ENCODE peak calls at places on chromosomes 5 and 9, in six cellular contexts. U is foreskin fibroblast, E is IMR-90, I is heart left ventricle, F is ovary, O is AG10803. G is an unnamed sample.

GRCh38 chr5:52799358-52799982 is 11.8 kb downstream of the ITGA1 start:
- DNase-seq in O (peak; percentile 97), I (peak; percentile 56), E (peak; percentile 79), U (peak; percentile 72), F (peak; percentile 60), G (peak; percentile 81)

GRCh38 chr5:219492-219891 is 1.4 kb downstream of the SDHA start:
- DNase-seq in U (peak; percentile 23), O (peak; percentile 33), I (no peak), E (peak; percentile 50), F (no peak), G (no peak)

GRCh38 chr5:84361572-84361971 is 23.1 kb downstream of the EDIL3 start:
- DNase-seq in I (no peak), O (no peak), F (no peak), E (peak; percentile 55), U (no peak), G (no peak)

GRCh38 chr9:33908114-33908513 is 91.2 kb downstream of the UBE2R2 start:
- DNase-seq in E (no peak), U (no peak), I (no peak), O (no peak), F (no peak), G (no peak)

GRCh38 chr5:40089269-40089668 is 590.4 kb upstream of the PTGER4 start:
- DNase-seq in E (peak; percentile 1), I (no peak), U (no peak), O (no peak), F (no peak), G (no peak)

GRCh38 chr5:139481122-139481533 is 1.4 kb downstream of the STING1 start:
- DNase-seq in E (no peak), O (no peak), I (peak; percentile 58), F (peak; percentile 77), U (no peak), G (peak; percentile 72)

GRCh38 chr9:91164724-91165520 is 196.8 kb downstream of the AUH start:
- DNase-seq in I (peak; percentile 73), F (no peak), E (peak; percentile 100), O (peak; percentile 92), U (peak; percentile 97), G (peak; percentile 83)

GRCh38 chr9:100587375-100587774 is 9.5 kb downstream of the CAVIN4 start:
- DNase-seq in O (no peak), E (peak; percentile 23), I (no peak), U (no peak), F (no peak), G (no peak)

GRCh38 chr9:1962588-1963134 is 52.5 kb upstream of the SMARCA2 start:
- DNase-seq in F (no peak), O (no peak), U (no peak), E (no peak), I (no peak), G (no peak)

GRCh38 chr5:38796000-38796738 is 49.6 kb upstream of the OSMR start:
- DNase-seq in E (peak; percentile 69), F (peak; percentile 45), I (peak; percentile 37), U (peak; percentile 62), O (no peak), G (no peak)

GRCh38 chr5:135386886-135387628 is 12.0 kb downstream of the MACROH2A1 start:
- DNase-seq in O (peak; percentile 94), U (peak; percentile 88), I (peak; percentile 63), F (no peak), E (peak; percentile 94), G (no peak)

GRCh38 chr5:65037845-65038815 is 269.4 kb downstream of the CWC27 start:
- DNase-seq in E (no peak), U (no peak), I (no peak), F (no peak), O (no peak), G (no peak)

GRCh38 chr5:66039701-66040100 is 104.4 kb upstream of the SREK1 start:
- DNase-seq in U (no peak), I (no peak), F (no peak), E (no peak), O (no peak), G (no peak)

GRCh38 chr9:101485873-101486692 is 47.6 kb upstream of the RNF20 start:
- DNase-seq in O (peak; percentile 35), I (peak; percentile 48), F (peak; percentile 61), U (peak; percentile 28), E (peak; percentile 41), G (peak; percentile 78)

GRCh38 chr9:125262217-125262991 is 778 bp downstream of the GAPVD1 start:
- DNase-seq in U (no peak), O (no peak), E (no peak), I (no peak), F (no peak), G (no peak)

GRCh38 chr9:125258832-125259534 is 2.6 kb upstream of the GAPVD1 start:
- DNase-seq in I (peak; percentile 33), O (no peak), F (no peak), U (no peak), E (no peak), G (no peak)

GRCh38 chr9:125258160-125258559 is 3.5 kb upstream of the GAPVD1 start:
- DNase-seq in E (no peak), U (no peak), O (no peak), I (no peak), F (no peak), G (no peak)

GRCh38 chr9:125261501-125262216 is at the start of gene GAPVD1:
- DNase-seq in E (peak; percentile 72), O (peak; percentile 90), U (peak; percentile 87), I (peak; percentile 92), F (peak; percentile 82), G (peak; percentile 96)

GRCh38 chr9:125260564-125260963 is 1.1 kb upstream of the GAPVD1 start:
- DNase-seq in U (peak; percentile 37), F (no peak), E (peak; percentile 54), I (no peak), O (no peak), G (no peak)
- H3K4me3 ChIP-seq in U (no peak overlapping the region), F (no peak overlapping the region), E (no peak overlapping the region), I (no peak overlapping the region), O (no peak overlapping the region), G (no peak overlapping the region)

GRCh38 chr9:87499455-87500015 is 1.9 kb downstream of the DAPK1 start:
- DNase-seq in I (no peak), O (no peak), F (no peak), U (no peak), E (no peak), G (no peak)

GRCh38 chr9:87500491-87500890 is 2.8 kb downstream of the DAPK1 start:
- DNase-seq in O (no peak), F (no peak), E (no peak), U (no peak), I (no peak), G (no peak)

GRCh38 chr9:87501806-87502205 is 4.1 kb downstream of the DAPK1 start:
- DNase-seq in I (no peak), E (no peak), F (no peak), U (no peak), O (no peak), G (no peak)

GRCh38 chr9:87502446-87503232 is 5.0 kb downstream of the DAPK1 start:
- DNase-seq in I (no peak), F (no peak), E (no peak), O (no peak), U (no peak), G (no peak)

DNA sequence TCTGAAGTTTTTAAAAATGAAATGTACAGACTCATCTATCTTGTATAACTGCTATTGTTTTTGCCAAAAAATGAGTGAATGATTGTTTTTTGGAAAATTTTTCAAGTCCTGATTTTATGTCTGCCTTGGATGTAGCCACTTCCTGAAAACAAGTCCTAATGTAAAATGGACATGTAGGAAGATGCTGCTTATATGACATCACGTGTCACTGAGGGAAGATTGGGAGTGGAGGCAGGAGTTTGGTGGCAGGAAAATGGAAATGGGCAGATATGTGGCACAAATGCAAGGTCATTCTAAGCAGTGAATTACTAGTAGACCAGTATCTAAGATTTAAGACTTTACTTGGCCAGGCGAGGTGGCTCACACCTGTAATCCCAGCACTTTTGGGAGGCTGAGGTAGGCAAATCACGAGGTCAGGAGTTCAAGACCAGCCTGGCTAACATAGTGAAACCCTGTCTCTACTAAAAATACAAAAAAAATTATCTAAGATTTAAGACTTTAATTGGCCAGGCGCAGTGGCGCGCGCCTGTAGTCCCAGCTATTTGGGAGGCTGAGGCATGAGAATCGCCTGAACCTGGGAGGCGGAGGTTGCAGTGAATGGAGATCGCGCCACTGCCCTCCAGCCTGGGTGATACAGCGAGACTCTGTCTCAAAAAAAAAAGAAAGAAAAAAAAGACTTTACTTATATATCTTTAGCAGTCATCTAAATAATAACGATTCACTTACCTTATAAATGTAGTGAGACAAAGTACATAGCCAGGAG is 3.4 kb downstream of the DAPK1 start:
- DNase-seq in I (no peak), E (no peak), F (no peak), U (no peak), O (no peak), G (no peak)
- H3K4me3 ChIP-seq in I (no peak overlapping the region), E (no peak overlapping the region), F (no peak overlapping the region), U (no peak overlapping the region), O (no peak overlapping the region), G (no peak overlapping the region)

DNA sequence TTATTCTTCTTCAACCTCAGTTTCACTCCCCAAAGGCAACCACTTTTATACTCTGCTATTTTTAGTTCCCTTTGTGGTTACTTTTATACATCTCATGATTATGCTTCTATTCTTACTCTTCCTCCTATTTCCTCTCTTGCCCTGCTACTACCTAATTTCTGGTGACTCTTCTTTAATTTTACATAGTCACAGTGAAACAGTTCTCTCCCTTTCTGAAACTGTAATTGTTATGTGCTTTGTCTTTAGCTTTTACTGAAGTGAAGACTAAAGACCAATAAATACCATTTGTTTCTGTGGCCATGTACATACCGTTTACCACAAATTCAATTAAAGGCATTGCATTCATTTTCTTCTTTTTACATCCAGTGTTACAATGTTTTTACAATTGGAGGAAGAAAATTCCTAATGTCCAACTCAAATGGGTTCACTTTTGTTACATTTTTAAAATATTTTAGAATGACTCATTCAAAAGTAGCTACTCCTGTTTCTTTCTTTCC is 410.6 kb downstream of the PSAT1 start:
- DNase-seq in U (peak; percentile 29), F (no peak), O (peak; percentile 90), I (no peak), E (peak; percentile 74), G (no peak)
- H3K4me3 ChIP-seq in U (no peak overlapping the region), F (no peak overlapping the region), O (no peak overlapping the region), I (no peak overlapping the region), E (peak overlapping the region; percentile 16), G (no peak overlapping the region)

GRCh38 chr5:7851617-7852289 is 820 bp upstream of the CFAP90 start:
- DNase-seq in E (no peak), I (no peak), U (no peak), O (no peak), F (no peak), G (no peak)
- H3K4me3 ChIP-seq in E (no peak overlapping the region), I (no peak overlapping the region), U (no peak overlapping the region), O (no peak overlapping the region), F (no peak overlapping the region), G (no peak overlapping the region)

DNA sequence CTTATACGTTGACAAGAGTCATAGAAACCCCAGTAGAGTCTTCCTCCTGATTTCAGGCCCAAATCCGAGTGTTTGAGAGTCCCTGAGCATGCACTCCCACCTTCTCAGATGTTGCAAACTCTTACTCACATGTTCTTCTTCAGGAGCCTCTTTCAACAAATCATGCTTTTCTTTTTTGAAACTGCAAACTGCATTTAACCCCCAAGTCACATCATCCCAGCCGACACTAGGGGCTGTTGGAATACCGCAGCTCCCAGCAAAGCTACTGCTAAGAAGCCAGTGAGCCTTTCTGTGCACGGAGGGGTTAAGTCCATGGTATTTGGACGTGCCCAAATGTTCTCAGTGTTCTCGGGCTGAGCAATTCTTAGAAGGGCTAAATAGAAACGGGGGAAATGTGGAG is 282.9 kb downstream of the NFIB start:
- DNase-seq in E (peak; percentile 18), O (no peak), I (peak; percentile 58), F (peak; percentile 68), U (peak; percentile 55), G (peak; percentile 47)
- H3K4me3 ChIP-seq in E (no peak overlapping the region), O (no peak overlapping the region), I (peak overlapping the region; percentile 23), F (peak overlapping the region; percentile 15), U (no peak overlapping the region), G (no peak overlapping the region)

GRCh38 chr5:73507062-73507461 is 8.8 kb downstream of the BTF3 start:
- DNase-seq in U (no peak), E (no peak), I (no peak), F (no peak), O (no peak), G (no peak)
- H3K4me3 ChIP-seq in U (no peak overlapping the region), E (no peak overlapping the region), I (no peak overlapping the region), F (no peak overlapping the region), O (no peak overlapping the region), G (no peak overlapping the region)

G was measured in aorta.